ENCODE peak calls at places on chromosomes 11 and 22, in six cellular contexts. One of them, this sample, is unnamed.

GRCh38 chr22:50622723-50623327 is 5.1 kb downstream of the ARSA start:
- DNase-seq in K562: no peak
- DNase-seq in H1: no peak
- DNase-seq in GM12878: no peak
- DNase-seq in HepG2: peak; percentile 68
- DNase-seq in SK-N-SH: peak; percentile 12
- DNase-seq in this sample: no peak

GRCh38 chr11:125874556-125875124 is 12.8 kb upstream of the HYLS1 start:
- DNase-seq in K562: peak; percentile 43
- DNase-seq in H1: no peak
- DNase-seq in HepG2: peak; percentile 69
- DNase-seq in GM12878: no peak
- DNase-seq in SK-N-SH: peak; percentile 77
- DNase-seq in this sample: no peak

GRCh38 chr11:57203359-57203758 is 21.6 kb downstream of the LRRC55 start:
- DNase-seq in GM12878: no peak
- DNase-seq in HepG2: no peak
- DNase-seq in H1: no peak
- DNase-seq in K562: no peak
- DNase-seq in SK-N-SH: peak; percentile 66
- DNase-seq in this sample: no peak

GRCh38 chr22:44449061-44449682 is 48.9 kb downstream of the RTL6 start:
- DNase-seq in K562: peak; percentile 11
- DNase-seq in SK-N-SH: no peak
- DNase-seq in H1: no peak
- DNase-seq in HepG2: no peak
- DNase-seq in GM12878: no peak
- DNase-seq in this sample: peak; percentile 42

GRCh38 chr11:79243412-79244174 is 197.2 kb downstream of the TENM4 start:
- DNase-seq in K562: no peak
- DNase-seq in HepG2: no peak
- DNase-seq in SK-N-SH: no peak
- DNase-seq in H1: no peak
- DNase-seq in GM12878: no peak
- DNase-seq in this sample: no peak

GRCh38 chr22:50157976-50158375 is 12.6 kb upstream of the PANX2 start:
- DNase-seq in K562: no peak
- DNase-seq in H1: no peak
- DNase-seq in HepG2: no peak
- DNase-seq in SK-N-SH: no peak
- DNase-seq in GM12878: no peak
- DNase-seq in this sample: no peak

GRCh38 chr11:120959189-120959588 is 64.7 kb upstream of the TBCEL start:
- DNase-seq in GM12878: no peak
- DNase-seq in H1: no peak
- DNase-seq in K562: no peak
- DNase-seq in HepG2: no peak
- DNase-seq in SK-N-SH: no peak
- DNase-seq in this sample: no peak

GRCh38 chr11:86136542-86136941 is 67.7 kb upstream of the PICALM start:
- DNase-seq in H1: no peak
- DNase-seq in SK-N-SH: no peak
- DNase-seq in K562: no peak
- DNase-seq in HepG2: no peak
- DNase-seq in GM12878: no peak
- DNase-seq in this sample: no peak

GRCh38 chr11:106463796-106464201 is 386.3 kb downstream of the AASDHPPT start:
- DNase-seq in GM12878: no peak
- DNase-seq in H1: no peak
- DNase-seq in HepG2: peak; percentile 40
- DNase-seq in SK-N-SH: no peak
- DNase-seq in K562: no peak
- DNase-seq in this sample: no peak

GRCh38 chr11:108788565-108789199 is 123.8 kb downstream of the DDX10 start:
- DNase-seq in SK-N-SH: no peak
- DNase-seq in H1: no peak
- DNase-seq in K562: no peak
- DNase-seq in HepG2: peak; percentile 25
- DNase-seq in GM12878: no peak
- DNase-seq in this sample: no peak

GRCh38 chr22:44816141-44816540 is 63.8 kb downstream of the ARHGAP8 start:
- DNase-seq in HepG2: no peak
- DNase-seq in GM12878: no peak
- DNase-seq in K562: no peak
- DNase-seq in SK-N-SH: no peak
- DNase-seq in H1: no peak
- DNase-seq in this sample: no peak

GRCh38 chr11:125401746-125402145 is 94.3 kb downstream of the FEZ1 start:
- DNase-seq in SK-N-SH: no peak
- DNase-seq in K562: no peak
- DNase-seq in GM12878: no peak
- DNase-seq in H1: no peak
- DNase-seq in HepG2: no peak
- DNase-seq in this sample: no peak

GRCh38 chr22:19723165-19723989 is at the start of gene GP1BB:
- DNase-seq in H1: no peak
- DNase-seq in GM12878: no peak
- DNase-seq in HepG2: no peak
- DNase-seq in K562: peak; percentile 99
- DNase-seq in SK-N-SH: no peak
- DNase-seq in this sample: peak; percentile 54

GRCh38 chr11:13238879-13239514 is 38.6 kb upstream of the BMAL1 start:
- DNase-seq in GM12878: no peak
- DNase-seq in K562: peak; percentile 49
- DNase-seq in H1: no peak
- DNase-seq in HepG2: peak; percentile 35
- DNase-seq in SK-N-SH: peak; percentile 32
- DNase-seq in this sample: peak; percentile 13

GRCh38 chr11:14424096-14424495 is 65.1 kb upstream of the RRAS2 start:
- DNase-seq in GM12878: no peak
- DNase-seq in HepG2: no peak
- DNase-seq in SK-N-SH: no peak
- DNase-seq in H1: no peak
- DNase-seq in K562: no peak
- DNase-seq in this sample: no peak

GRCh38 chr11:41989800-41990380 is 530.4 kb upstream of the LRRC4C start:
- DNase-seq in K562: no peak
- DNase-seq in H1: no peak
- DNase-seq in GM12878: no peak
- DNase-seq in SK-N-SH: no peak
- DNase-seq in HepG2: no peak
- DNase-seq in this sample: no peak

GRCh38 chr11:79242616-79243015 is 198.2 kb downstream of the TENM4 start:
- DNase-seq in HepG2: no peak
- DNase-seq in K562: no peak
- DNase-seq in H1: no peak
- DNase-seq in GM12878: no peak
- DNase-seq in SK-N-SH: no peak
- DNase-seq in this sample: no peak

GRCh38 chr22:50289151-50289941 is 18.1 kb downstream of the PLXNB2 start:
- DNase-seq in H1: no peak
- DNase-seq in K562: no peak
- DNase-seq in GM12878: no peak
- DNase-seq in SK-N-SH: no peak
- DNase-seq in HepG2: no peak
- DNase-seq in this sample: no peak

GRCh38 chr11:101441747-101442146 is 142.1 kb downstream of the TRPC6 start:
- DNase-seq in SK-N-SH: no peak
- DNase-seq in H1: no peak
- DNase-seq in K562: no peak
- DNase-seq in HepG2: no peak
- DNase-seq in GM12878: no peak
- DNase-seq in this sample: no peak

GRCh38 chr11:32081129-32081641 is 9.7 kb upstream of the RCN1 start:
- DNase-seq in HepG2: peak; percentile 13
- DNase-seq in K562: no peak
- DNase-seq in H1: no peak
- DNase-seq in GM12878: no peak
- DNase-seq in SK-N-SH: no peak
- DNase-seq in this sample: no peak

GRCh38 chr11:77879218-77879617 is 58.3 kb downstream of the AAMDC start:
- DNase-seq in H1: no peak
- DNase-seq in GM12878: peak; percentile 3
- DNase-seq in K562: no peak
- DNase-seq in HepG2: no peak
- DNase-seq in SK-N-SH: no peak
- DNase-seq in this sample: no peak

GRCh38 chr11:3077846-3078440 is 20.7 kb upstream of the CARS1 start:
- DNase-seq in HepG2: no peak
- DNase-seq in GM12878: no peak
- DNase-seq in K562: no peak
- DNase-seq in H1: no peak
- DNase-seq in SK-N-SH: no peak
- DNase-seq in this sample: no peak

GRCh38 chr22:44445731-44446130 is 52.3 kb downstream of the RTL6 start:
- DNase-seq in H1: no peak
- DNase-seq in GM12878: no peak
- DNase-seq in HepG2: no peak
- DNase-seq in SK-N-SH: no peak
- DNase-seq in K562: no peak
- DNase-seq in this sample: no peak

GRCh38 chr22:40898850-40899357 is 37.0 kb upstream of the DNAJB7 start:
- DNase-seq in SK-N-SH: peak; percentile 23
- DNase-seq in H1: no peak
- DNase-seq in GM12878: peak; percentile 44
- DNase-seq in HepG2: peak; percentile 62
- DNase-seq in K562: peak; percentile 34
- DNase-seq in this sample: peak; percentile 29

DNA sequence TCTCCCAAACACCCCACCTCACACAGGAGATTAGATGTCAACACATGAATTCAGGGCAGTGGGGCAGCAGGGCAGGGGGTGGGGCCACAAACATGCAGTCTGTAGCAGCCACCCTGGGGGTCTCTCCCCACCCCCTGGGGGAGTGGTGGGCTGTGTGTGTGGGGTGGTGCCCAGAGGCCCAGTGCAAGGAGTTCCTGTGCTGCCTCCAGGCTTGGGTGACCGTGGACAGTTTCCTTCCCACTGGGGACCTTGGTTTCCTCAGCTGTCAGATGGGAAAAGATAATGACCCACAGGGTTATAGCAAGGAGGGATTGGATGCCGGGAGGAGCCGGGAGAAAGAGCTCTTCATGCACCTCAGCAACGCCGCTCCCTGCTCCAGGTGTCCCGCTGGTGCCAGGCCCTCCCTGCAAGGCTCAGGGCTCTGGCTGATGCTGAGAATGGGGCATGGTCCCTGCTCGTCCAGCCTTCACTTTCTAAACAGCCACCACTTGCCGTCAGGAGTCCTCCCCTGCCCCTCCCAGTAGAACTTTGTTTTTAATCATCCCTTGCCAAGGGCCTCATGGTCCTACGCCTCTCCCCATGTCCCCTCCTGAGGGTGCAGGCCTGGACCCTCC is 2.0 kb upstream of the MRGPRF start:
- DNase-seq in SK-N-SH: peak; percentile 51
- DNase-seq in K562: no peak
- DNase-seq in GM12878: no peak
- DNase-seq in H1: no peak
- DNase-seq in HepG2: no peak
- DNase-seq in this sample: no peak
- H3K4me3 ChIP-seq in SK-N-SH: no peak overlapping the region
- H3K4me3 ChIP-seq in K562: no peak overlapping the region
- H3K4me3 ChIP-seq in GM12878: no peak overlapping the region
- H3K4me3 ChIP-seq in H1: no peak overlapping the region
- H3K4me3 ChIP-seq in HepG2: no peak overlapping the region
- H3K4me3 ChIP-seq in this sample: no peak overlapping the region

GRCh38 chr11:43779306-43779705 is 98.8 kb downstream of the HSD17B12 start:
- DNase-seq in HepG2: no peak
- DNase-seq in K562: no peak
- DNase-seq in SK-N-SH: no peak
- DNase-seq in GM12878: no peak
- DNase-seq in H1: no peak
- DNase-seq in this sample: no peak
- TF ChIP-seq GABPA in HepG2: no peak
- TF ChIP-seq GABPA in K562: no peak
- TF ChIP-seq GABPA in SK-N-SH: no peak
- TF ChIP-seq GABPA in GM12878: no peak
- TF ChIP-seq GABPA in H1: no peak
- TF ChIP-seq GABPA in this sample: no peak

GRCh38 chr11:19578871-19579270 is 133.8 kb upstream of the NAV2 start:
- DNase-seq in HepG2: no peak
- DNase-seq in SK-N-SH: no peak
- DNase-seq in K562: no peak
- DNase-seq in H1: no peak
- DNase-seq in GM12878: no peak
- DNase-seq in this sample: no peak

GRCh38 chr11:19576903-19577302 is 135.7 kb upstream of the NAV2 start:
- DNase-seq in GM12878: no peak
- DNase-seq in K562: no peak
- DNase-seq in HepG2: no peak
- DNase-seq in SK-N-SH: no peak
- DNase-seq in H1: no peak
- DNase-seq in this sample: no peak

GRCh38 chr11:19579957-19580356 is 132.7 kb upstream of the NAV2 start:
- DNase-seq in HepG2: no peak
- DNase-seq in H1: no peak
- DNase-seq in GM12878: no peak
- DNase-seq in SK-N-SH: no peak
- DNase-seq in K562: no peak
- DNase-seq in this sample: no peak

GRCh38 chr11:19577391-19577831 is 135.2 kb upstream of the NAV2 start:
- DNase-seq in SK-N-SH: no peak
- DNase-seq in H1: no peak
- DNase-seq in GM12878: no peak
- DNase-seq in HepG2: no peak
- DNase-seq in K562: no peak
- DNase-seq in this sample: no peak

GRCh38 chr11:19577849-19578619 is 134.6 kb upstream of the NAV2 start:
- DNase-seq in H1: no peak
- DNase-seq in HepG2: no peak
- DNase-seq in K562: no peak
- DNase-seq in GM12878: no peak
- DNase-seq in SK-N-SH: peak; percentile 57
- DNase-seq in this sample: no peak
- H3K4me3 ChIP-seq in H1: no peak overlapping the region
- H3K4me3 ChIP-seq in HepG2: no peak overlapping the region
- H3K4me3 ChIP-seq in K562: no peak overlapping the region
- H3K4me3 ChIP-seq in GM12878: no peak overlapping the region
- H3K4me3 ChIP-seq in SK-N-SH: no peak overlapping the region
- H3K4me3 ChIP-seq in this sample: no peak overlapping the region

DNA sequence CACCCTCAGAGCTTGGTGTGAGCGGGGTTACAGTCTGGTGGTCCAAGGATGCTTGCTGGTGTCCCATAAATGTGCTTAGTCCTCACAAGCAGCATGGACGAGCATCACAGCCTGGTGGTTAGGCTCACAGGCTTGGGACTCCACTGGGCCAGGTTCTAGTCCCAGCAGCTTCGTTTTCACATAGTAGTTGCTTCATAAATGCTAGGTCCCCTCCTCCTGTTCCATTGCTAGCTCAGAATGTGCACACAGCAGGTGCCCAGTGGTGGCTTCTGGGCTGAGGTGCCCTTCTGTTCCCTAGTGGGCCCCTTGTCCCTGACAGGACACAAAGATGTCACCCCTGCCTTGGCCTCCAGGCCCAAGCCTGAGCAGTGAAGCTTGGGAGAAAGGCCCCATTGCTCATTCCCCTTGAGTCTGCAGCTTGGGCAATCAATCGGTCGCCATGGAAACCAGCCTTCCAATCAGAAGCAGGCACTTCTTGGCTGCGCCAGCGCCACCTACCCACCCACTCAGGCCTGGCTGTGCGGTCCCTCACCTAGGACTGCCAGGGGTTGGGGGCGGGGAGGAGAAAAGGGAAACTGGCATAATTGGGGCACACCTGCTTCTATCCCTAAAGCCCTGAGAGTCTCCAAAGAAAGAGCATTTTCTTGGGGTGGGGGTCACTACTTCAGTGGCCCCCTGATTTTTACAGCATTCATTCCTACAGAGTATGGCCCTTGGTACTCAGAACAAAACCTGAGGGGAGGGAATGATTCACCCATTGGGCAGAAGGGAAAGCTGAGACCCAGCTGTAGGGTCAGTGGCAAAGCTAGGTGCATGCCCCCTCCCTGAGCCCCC is 48.1 kb downstream of the CYTH4 start:
- DNase-seq in SK-N-SH: peak; percentile 86
- DNase-seq in K562: peak; percentile 79
- DNase-seq in HepG2: peak; percentile 88
- DNase-seq in H1: peak; percentile 69
- DNase-seq in GM12878: no peak
- DNase-seq in this sample: peak; percentile 66
- TF ChIP-seq GABPA in SK-N-SH: no peak
- TF ChIP-seq GABPA in K562: no peak
- TF ChIP-seq GABPA in HepG2: no peak
- TF ChIP-seq GABPA in H1: no peak
- TF ChIP-seq GABPA in GM12878: no peak
- TF ChIP-seq GABPA in this sample: no peak

This sample was measured in HL-60.